ENCODE peak calls at places on chromosomes 4 and X, in five cellular contexts. P, S, B, Q and E are unnamed samples.

GRCh38 chrX:51893931-51894696 is 691 bp downstream of the MAGED1 start:
- DNase-seq in P (peak; percentile 21), S (no peak), B (no peak), Q (no peak), E (peak; percentile 39)

GRCh38 chrX:72620550-72621145 is 48.0 kb upstream of the HDAC8 start:
- DNase-seq in P (no peak), S (no peak), B (no peak), Q (no peak), E (peak; percentile 85)

GRCh38 chr4:186485621-186486062 is 69.7 kb downstream of the MTNR1A start:
- DNase-seq in P (peak; percentile 36), S (no peak), B (no peak), Q (peak; percentile 62), E (peak; percentile 51)

GRCh38 chrX:29419774-29420553 is 795.4 kb upstream of the MAGEB2 start:
- DNase-seq in P (no peak), S (no peak), B (no peak), Q (no peak), E (peak; percentile 3)

GRCh38 chr4:8227201-8227770 is 28.2 kb downstream of the SH3TC1 start:
- DNase-seq in P (no peak), S (no peak), B (no peak), Q (no peak), E (no peak)

GRCh38 chr4:165625281-165625680 is 246.5 kb downstream of the CPE start:
- DNase-seq in P (no peak), S (no peak), B (no peak), Q (no peak), E (no peak)

GRCh38 chrX:107493141-107493540 is 43.7 kb downstream of the FRMPD3 start:
- DNase-seq in P (no peak), S (no peak), B (no peak), Q (no peak), E (no peak)

GRCh38 chr4:153486281-153487151 is 20.4 kb downstream of the TMEM131L start:
- DNase-seq in P (no peak), S (no peak), B (no peak), Q (no peak), E (peak; percentile 78)

GRCh38 chr4:128305942-128306341 is 18.3 kb upstream of the PGRMC2 start:
- DNase-seq in P (no peak), S (no peak), B (no peak), Q (no peak), E (no peak)

GRCh38 chr4:139314047-139314800 is 11.9 kb upstream of the NDUFC1 start:
- DNase-seq in P (no peak), S (no peak), B (no peak), Q (no peak), E (no peak)